ENCODE peak calls at places on chromosomes 11 and 22, in nine cellular contexts. M is colonic mucosa, F is spleen, O is ovary, X is fibroblast of lung, E is OCI-LY7, P is brain microvascular endothelial cell, A is activated B cell treated with CpG ODN at 0.5 μM for 24 hours, Y is WERI-Rb-1. L is an unnamed sample.

GRCh38 chr22:30314918-30315317 is 11.8 kb downstream of the TBC1D10A start:
- DNase-seq in P (no peak), A (no peak), X (no peak), F (no peak), O (no peak), Y (no peak), M (no peak), E (no peak), L (no peak)

GRCh38 chr11:19380375-19380774 is 139.6 kb upstream of the E2F8 start:
- DNase-seq in Y (no peak), X (peak; percentile 67), E (no peak), O (no peak), M (no peak), P (peak; percentile 92), F (no peak), A (no peak), L (peak; percentile 21)

GRCh38 chr22:49328630-49329405 is 498.9 kb downstream of the BRD1 start:
- DNase-seq in A (no peak), Y (no peak), F (peak; percentile 41), O (no peak), X (no peak), M (no peak), E (no peak), P (no peak), L (no peak)

GRCh38 chr11:70548976-70549375 is 150.6 kb downstream of the CTTN start:
- DNase-seq in M (no peak), Y (no peak), E (no peak), F (peak; percentile 62), X (no peak), O (no peak), P (no peak), A (no peak), L (no peak)

GRCh38 chr11:12604557-12605105 is 69.6 kb upstream of the TEAD1 start:
- DNase-seq in E (no peak), F (no peak), A (no peak), M (no peak), Y (no peak), P (no peak), O (no peak), X (no peak), L (no peak)

GRCh38 chr22:50674606-50675552 is 2.3 kb downstream of the SHANK3 start:
- DNase-seq in X (no peak), P (no peak), M (peak; percentile 84), E (no peak), O (peak; percentile 37), Y (peak; percentile 79), F (no peak), A (peak; percentile 29), L (peak; percentile 84)

GRCh38 chr22:17120281-17120680 is 879 bp downstream of the TMEM121B start:
- DNase-seq in O (peak; percentile 69), A (peak; percentile 44), M (no peak), X (peak; percentile 24), F (peak; percentile 89), Y (no peak), E (no peak), P (no peak), L (peak; percentile 64)

GRCh38 chr11:118051611-118052461 is 25.0 kb upstream of the TMPRSS4 start:
- DNase-seq in E (peak; percentile 42), X (no peak), M (no peak), Y (no peak), O (no peak), A (no peak), P (no peak), F (no peak), L (no peak)

GRCh38 chr11:65305501-65306268 is 9.0 kb upstream of the CDC42EP2 start:
- DNase-seq in M (peak; percentile 66), X (peak; percentile 94), O (no peak), F (no peak), Y (no peak), P (peak; percentile 60), E (no peak), A (no peak), L (no peak)

GRCh38 chr22:42615092-42615859 is 593 bp upstream of the POLDIP3 start:
- DNase-seq in Y (peak; percentile 92), E (peak; percentile 97), X (peak; percentile 99), P (peak; percentile 99), O (peak; percentile 85), M (peak; percentile 92), A (peak; percentile 79), F (peak; percentile 92), L (peak; percentile 91)

GRCh38 chr11:110433393-110434333 is 3.9 kb downstream of the FDX1 start:
- DNase-seq in M (no peak), Y (no peak), P (no peak), X (peak; percentile 62), O (no peak), F (no peak), E (peak; percentile 48), A (no peak), L (no peak)

GRCh38 chr22:24565077-24565476 is 9.3 kb downstream of the SNRPD3 start:
- DNase-seq in P (no peak), X (no peak), M (no peak), Y (no peak), E (no peak), A (no peak), F (peak; percentile 18), O (no peak), L (no peak)

DNA sequence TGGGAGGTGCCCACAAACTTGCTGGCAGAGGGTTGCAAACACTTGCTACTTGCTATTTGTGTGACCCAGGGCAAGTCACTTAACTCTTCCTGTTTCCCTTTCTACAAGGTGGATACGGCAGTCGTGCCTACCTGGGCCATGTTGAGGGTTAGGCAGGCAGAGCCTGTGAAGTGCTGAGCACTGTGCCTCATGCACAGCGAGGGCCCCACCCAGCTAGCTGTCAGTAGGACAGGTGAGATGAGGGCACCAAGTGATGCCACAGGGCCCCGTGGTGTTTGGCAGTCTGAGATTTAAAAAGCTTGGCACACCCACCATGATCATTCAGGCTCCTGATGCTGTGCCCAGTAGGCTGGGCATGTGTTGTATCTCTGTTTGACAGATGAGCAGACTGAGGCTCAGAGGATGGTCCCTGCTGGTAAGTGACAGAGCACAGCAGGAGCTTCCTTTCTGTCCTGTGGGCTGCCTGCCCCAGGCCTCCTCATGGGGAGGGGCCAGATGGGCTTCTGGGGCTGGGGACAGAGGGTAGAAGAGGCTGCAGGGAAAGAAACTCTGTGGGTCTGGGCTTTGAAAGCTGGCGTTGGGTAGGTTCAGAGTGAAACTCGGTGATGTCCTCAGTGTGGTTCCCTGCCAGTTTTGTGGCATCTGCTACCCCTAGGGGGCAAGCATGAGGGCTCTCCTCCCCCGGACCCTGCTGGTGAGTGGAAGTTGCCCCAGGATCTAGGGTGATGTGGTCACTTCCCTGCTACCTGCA is 59.3 kb downstream of the TSPAN18 start:
- DNase-seq in P (no peak), F (peak; percentile 51), X (no peak), Y (peak; percentile 45), A (no peak), E (peak; percentile 14), O (no peak), M (no peak), L (peak; percentile 22)
- TF ChIP-seq CTCF in P (no peak), F (no peak), X (no peak), Y (peak; percentile 75), A (no peak), E (peak; percentile 39), O (no peak), M (no peak), L (no peak)

GRCh38 chr11:15585587-15586331 is 471.0 kb downstream of the INSC start:
- DNase-seq in Y (no peak), F (no peak), A (no peak), P (no peak), E (no peak), O (no peak), X (no peak), M (no peak), L (no peak)

GRCh38 chr11:15587059-15587458 is 472.3 kb downstream of the INSC start:
- DNase-seq in F (no peak), P (no peak), E (no peak), Y (no peak), X (no peak), O (no peak), M (no peak), A (no peak), L (no peak)

GRCh38 chr11:15591112-15591537 is 476.4 kb downstream of the INSC start:
- DNase-seq in E (no peak), M (no peak), Y (no peak), O (peak; percentile 37), P (no peak), A (no peak), X (no peak), F (no peak), L (no peak)

GRCh38 chr11:15590131-15590530 is 475.4 kb downstream of the INSC start:
- DNase-seq in A (no peak), F (no peak), E (no peak), X (peak; percentile 36), M (no peak), P (no peak), O (no peak), Y (no peak), L (no peak)

GRCh38 chr11:15589070-15589626 is 474.4 kb downstream of the INSC start:
- DNase-seq in A (no peak), X (no peak), E (no peak), Y (peak; percentile 46), P (no peak), O (no peak), F (no peak), M (no peak), L (no peak)
- TF ChIP-seq CTCF in A (no peak), X (no peak), E (no peak), Y (no peak), P (no peak), O (no peak), F (no peak), M (no peak), L (no peak)

DNA sequence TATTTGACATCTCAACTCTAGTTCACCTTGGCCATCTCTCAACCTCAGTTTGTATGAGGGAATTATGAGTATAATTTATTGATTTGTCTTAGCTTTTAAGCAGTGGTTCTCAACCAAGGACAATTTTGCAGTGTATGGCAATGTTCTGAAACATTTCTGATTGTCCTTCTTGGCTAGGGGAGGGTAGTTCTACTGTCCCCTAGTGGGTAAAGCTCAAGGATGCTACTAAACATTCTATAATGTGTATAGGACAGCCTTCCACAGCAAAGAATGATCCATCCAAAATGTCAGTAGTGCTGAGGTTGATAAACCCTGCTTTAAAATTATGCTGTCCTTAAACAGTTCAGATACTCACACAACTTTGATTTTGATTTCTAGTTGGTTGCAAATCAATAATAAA is 78.1 kb upstream of the ALKBH3 start:
- DNase-seq in X (peak; percentile 30), Y (no peak), O (no peak), P (no peak), F (no peak), E (peak; percentile 16), A (no peak), M (no peak), L (no peak)
- TF ChIP-seq CTCF in X (peak; percentile 42), Y (peak; percentile 49), O (no peak), P (peak; percentile 45), F (no peak), E (peak; percentile 67), A (no peak), M (no peak), L (peak; percentile 20)

DNA sequence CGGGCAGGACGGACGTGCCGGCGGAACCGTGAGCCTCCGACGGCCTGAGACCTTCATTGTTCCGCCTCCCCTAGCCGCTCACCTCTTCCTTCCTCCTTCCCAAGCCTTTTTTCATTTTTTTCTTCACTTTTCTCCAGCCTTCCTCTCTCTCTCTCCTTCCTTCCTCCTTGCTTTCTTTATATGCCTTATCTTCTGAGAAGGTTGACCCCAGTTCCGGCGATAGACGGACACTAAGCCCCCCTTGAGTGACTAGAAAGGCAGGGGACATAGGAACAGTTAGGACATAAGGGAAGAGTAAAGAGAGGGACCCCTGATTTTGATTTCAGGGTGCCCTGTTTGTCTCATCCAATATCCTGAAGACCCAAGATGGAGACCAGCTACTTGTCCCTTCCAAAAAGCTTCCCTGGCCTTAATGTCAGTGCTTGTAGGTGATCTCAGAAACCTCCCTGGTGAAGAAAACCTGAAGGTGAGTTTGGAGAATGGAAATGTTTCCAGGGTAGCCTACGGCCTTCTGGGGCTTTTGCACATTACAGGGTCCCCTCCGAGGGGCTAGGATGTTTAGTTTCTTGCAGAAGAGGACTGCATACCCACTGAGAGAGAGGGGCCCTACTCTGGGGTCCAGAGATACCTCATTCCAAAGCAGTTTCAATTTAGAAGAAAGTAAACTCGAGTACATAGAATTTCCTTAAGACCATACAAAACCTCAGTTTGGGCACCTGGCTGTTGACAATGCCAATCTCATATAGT is 3.5 kb downstream of the ADM start:
- DNase-seq in A (no peak), M (no peak), F (no peak), Y (no peak), E (no peak), O (no peak), P (no peak), X (peak; percentile 39), L (no peak)
- TF ChIP-seq CTCF in A (no peak), M (no peak), F (no peak), Y (no peak), E (no peak), O (no peak), P (no peak), X (no peak), L (no peak)

L was measured in Calu3.